ENCODE peak calls at places on chromosomes 13 and 19, in five cellular contexts. H is A549, L is GM23338, G is Panc1, Y is HepG2. S is an unnamed sample.

GRCh38 chr13:29101404-29101803 is 281.3 kb downstream of the MTUS2 start:
- DNase-seq in H (no peak), L (no peak), G (no peak), Y (no peak), S (no peak)

GRCh38 chr13:42762251-42762650 is 19.1 kb upstream of the FAM216B start:
- DNase-seq in H (no peak), L (no peak), G (no peak), Y (no peak), S (no peak)

GRCh38 chr19:10912619-10913018 is 15.8 kb downstream of the YIPF2 start:
- DNase-seq in H (no peak), L (no peak), G (no peak), Y (no peak), S (no peak)

GRCh38 chr19:49987159-49987698 is 26.3 kb upstream of the SIGLEC11 start:
- DNase-seq in H (peak; percentile 58), L (peak; percentile 99), G (peak; percentile 5), Y (peak; percentile 87), S (peak; percentile 96)

GRCh38 chr19:34248941-34249340 is 5.4 kb upstream of the GARRE1 start:
- DNase-seq in H (no peak), L (no peak), G (no peak), Y (no peak), S (no peak)

GRCh38 chr19:37506387-37507166 is at the start of gene ZNF793:
- DNase-seq in H (no peak), L (peak; percentile 93), G (peak; percentile 82), Y (no peak), S (peak; percentile 51)

GRCh38 chr19:36198116-36198515 is 16.3 kb downstream of the ZNF565 start:
- DNase-seq in H (no peak), L (no peak), G (no peak), Y (no peak), S (no peak)

GRCh38 chr19:13588953-13589833 is 82.9 kb upstream of the CACNA1A start:
- DNase-seq in H (peak; percentile 40), L (peak; percentile 83), G (peak; percentile 30), Y (peak; percentile 22), S (peak; percentile 62)

GRCh38 chr19:12843328-12843727 is 5.0 kb downstream of the MAST1 start:
- DNase-seq in H (no peak), L (no peak), G (no peak), Y (no peak), S (no peak)

GRCh38 chr13:19959141-19959830 is 759 bp downstream of the ZMYM2 start:
- DNase-seq in H (peak; percentile 19), L (peak; percentile 61), G (no peak), Y (peak; percentile 27), S (peak; percentile 69)

GRCh38 chr13:68369739-68370138 is 1139.6 kb upstream of the PCDH9 start:
- DNase-seq in H (peak; percentile 4), L (peak; percentile 2), G (no peak), Y (peak; percentile 49), S (no peak)

GRCh38 chr19:29259867-29260281 is 46.9 kb upstream of the UQCRFS1 start:
- DNase-seq in H (no peak), L (no peak), G (no peak), Y (no peak), S (no peak)

GRCh38 chr13:94705081-94705751 is 7.1 kb downstream of the SOX21 start:
- DNase-seq in H (no peak), L (peak; percentile 70), G (no peak), Y (no peak), S (no peak)

GRCh38 chr13:75635621-75636338 is at the start of gene LMO7:
- DNase-seq in H (peak; percentile 23), L (peak; percentile 89), G (no peak), Y (peak; percentile 48), S (no peak)

GRCh38 chr19:5038631-5039271 is 69.8 kb downstream of the KDM4B start:
- DNase-seq in H (peak; percentile 57), L (peak; percentile 74), G (no peak), Y (peak; percentile 17), S (peak; percentile 58)

GRCh38 chr13:74306496-74306895 is 172.3 kb upstream of the KLF12 start:
- DNase-seq in H (no peak), L (peak; percentile 56), G (no peak), Y (no peak), S (no peak)

GRCh38 chr19:2050991-2051770 is at the start of gene MKNK2:
- DNase-seq in H (peak; percentile 41), L (peak; percentile 92), G (no peak), Y (peak; percentile 64), S (peak; percentile 86)

GRCh38 chr19:7926021-7926726 is at the start of gene CTXN1:
- DNase-seq in H (peak; percentile 40), L (peak; percentile 71), G (no peak), Y (no peak), S (no peak)

GRCh38 chr19:47598407-47599349 is 10.3 kb upstream of the BICRA start:
- DNase-seq in H (peak; percentile 98), L (peak; percentile 97), G (peak; percentile 80), Y (peak; percentile 33), S (no peak)

GRCh38 chr13:108897955-108898354 is 268.5 kb downstream of the MYO16 start:
- DNase-seq in H (no peak), L (no peak), G (no peak), Y (no peak), S (no peak)

GRCh38 chr13:107210216-107211010 is 642.5 kb upstream of the ARGLU1 start:
- DNase-seq in H (no peak), L (no peak), G (no peak), Y (no peak), S (no peak)

GRCh38 chr13:111145071-111145470 is 30.0 kb downstream of the ARHGEF7 start:
- DNase-seq in H (no peak), L (no peak), G (no peak), Y (no peak), S (no peak)

GRCh38 chr19:2051771-2052704 is 994 bp upstream of the MKNK2 start:
- DNase-seq in H (no peak), L (no peak), G (no peak), Y (no peak), S (no peak)

GRCh38 chr19:39498262-39499081 is at the start of gene DLL3:
- DNase-seq in H (no peak), L (peak; percentile 36), G (peak; percentile 99), Y (no peak), S (no peak)

GRCh38 chr13:46041335-46041934 is 11.1 kb downstream of the ZC3H13 start:
- DNase-seq in H (no peak), L (no peak), G (no peak), Y (no peak), S (no peak)

GRCh38 chr19:16654151-16654550 is 5.8 kb downstream of the SMIM7 start:
- DNase-seq in H (peak; percentile 34), L (peak; percentile 27), G (no peak), Y (peak; percentile 35), S (no peak)

GRCh38 chr19:54422136-54422535 is 6.9 kb downstream of the TTYH1 start:
- DNase-seq in H (no peak), L (peak; percentile 73), G (no peak), Y (no peak), S (no peak)

GRCh38 chr19:54473071-54473941 is at the start of gene CDC42EP5:
- DNase-seq in H (no peak), L (peak; percentile 46), G (no peak), Y (no peak), S (no peak)

GRCh38 chr19:778910-779653 is 18.2 kb upstream of the PTBP1 start:
- DNase-seq in H (peak; percentile 52), L (peak; percentile 49), G (no peak), Y (peak; percentile 81), S (peak; percentile 77)

GRCh38 chr19:38294090-38294489 is 10.0 kb upstream of the C19orf33 start:
- DNase-seq in H (no peak), L (no peak), G (no peak), Y (no peak), S (no peak)

GRCh38 chr19:3785464-3785937 is 680 bp downstream of the MATK start:
- DNase-seq in H (no peak), L (no peak), G (no peak), Y (no peak), S (peak; percentile 78)

GRCh38 chr13:113804017-113804702 is 45.1 kb downstream of the TMEM255B start:
- DNase-seq in H (no peak), L (no peak), G (no peak), Y (no peak), S (no peak)

GRCh38 chr19:35644987-35645679 is 3.0 kb upstream of the COX6B1 start:
- DNase-seq in H (peak; percentile 81), L (peak; percentile 97), G (peak; percentile 51), Y (peak; percentile 53), S (peak; percentile 83)

GRCh38 chr19:43634877-43635560 is 4.6 kb downstream of the CADM4 start:
- DNase-seq in H (no peak), L (peak; percentile 77), G (no peak), Y (peak; percentile 69), S (no peak)

GRCh38 chr13:64709079-64709478 is 2521.1 kb downstream of the PCDH9 start:
- DNase-seq in H (no peak), L (no peak), G (no peak), Y (no peak), S (no peak)

GRCh38 chr13:98827449-98827848 is 75.0 kb upstream of the SLC15A1 start:
- DNase-seq in H (no peak), L (peak; percentile 64), G (no peak), Y (no peak), S (no peak)
- TF ChIP-seq REST in H (no peak), L (no peak), G (no peak), Y (no peak), S (no peak)

GRCh38 chr13:104422668-104423067 is 1356.5 kb upstream of the SLC10A2 start:
- DNase-seq in H (no peak), L (no peak), G (no peak), Y (no peak), S (no peak)
- TF ChIP-seq REST in H (no peak), L (no peak), G (no peak), Y (no peak), S (no peak)

GRCh38 chr19:40778865-40779284 is 828 bp downstream of the RAB4B start:
- DNase-seq in H (peak; percentile 69), L (no peak), G (no peak), Y (peak; percentile 51), S (no peak)
- TF ChIP-seq REST in H (no peak), L (no peak), G (no peak), Y (no peak), S (no peak)

GRCh38 chr13:32829269-32829668 is 187.0 kb upstream of the KL start:
- DNase-seq in H (no peak), L (no peak), G (no peak), Y (no peak), S (no peak)

GRCh38 chr13:32830632-32831031 is 185.6 kb upstream of the KL start:
- DNase-seq in H (no peak), L (no peak), G (no peak), Y (no peak), S (no peak)

GRCh38 chr13:32828711-32829110 is 187.5 kb upstream of the KL start:
- DNase-seq in H (no peak), L (no peak), G (no peak), Y (no peak), S (no peak)

GRCh38 chr13:32825481-32825880 is 190.7 kb upstream of the KL start:
- DNase-seq in H (no peak), L (no peak), G (no peak), Y (no peak), S (no peak)

DNA sequence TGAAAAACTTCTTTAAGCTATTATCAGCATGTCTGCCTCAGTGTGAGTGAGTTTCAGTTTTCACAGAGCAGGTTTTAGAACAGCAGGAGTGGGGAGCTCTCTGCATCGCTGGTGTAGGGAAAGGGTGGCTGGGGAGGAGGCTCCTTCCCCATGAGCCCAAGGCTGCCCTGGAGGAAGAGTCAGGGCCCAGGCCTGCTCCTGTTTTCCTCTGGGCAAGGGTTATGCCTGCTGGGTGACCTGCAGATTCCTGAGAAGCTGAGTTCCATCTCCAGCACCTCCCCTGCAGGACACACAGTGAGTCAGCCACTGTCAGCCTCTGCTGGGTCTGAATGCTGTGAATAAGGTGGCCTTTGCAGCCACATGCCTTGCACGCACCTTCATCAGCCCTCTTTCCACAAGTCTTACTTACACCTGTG is 186.5 kb upstream of the KL start:
- DNase-seq in H (peak; percentile 12), L (no peak), G (no peak), Y (no peak), S (no peak)
- TF ChIP-seq REST in H (no peak), L (no peak), G (no peak), Y (no peak), S (no peak)

S was measured in HL-60.